ENCODE peak calls at places on chromosomes 1 and 21, in four cellular contexts. H is non-pigmented ciliary epithelial cell, J is NCI-H748 treated with DMSO at 0.1 percent for 48 hours, Q is HT1080. P is an unnamed sample.

GRCh38 chr1:36139521-36139920 is 9.8 kb downstream of the TRAPPC3 start:
- DNase-seq in H (no peak), J (no peak), Q (no peak), P (no peak)

GRCh38 chr1:58466618-58467241 is 79.8 kb downstream of the OMA1 start:
- DNase-seq in H (no peak), J (no peak), Q (no peak), P (no peak)

GRCh38 chr1:20210736-20211405 is 24.6 kb upstream of the PLA2G2C start:
- DNase-seq in H (no peak), J (no peak), Q (no peak), P (no peak)

GRCh38 chr1:150288822-150289221 is 4.8 kb upstream of the MRPS21 start:
- DNase-seq in H (no peak), J (no peak), Q (no peak), P (no peak)

GRCh38 chr1:11571906-11572616 is 82.2 kb downstream of the FBXO2 start:
- DNase-seq in H (no peak), J (no peak), Q (no peak), P (no peak)

GRCh38 chr1:17765444-17766411 is 10.6 kb downstream of the ACTL8 start:
- DNase-seq in H (peak; percentile 73), J (no peak), Q (peak; percentile 88), P (peak; percentile 27)

GRCh38 chr1:1194723-1195122 is 11.7 kb downstream of the TNFRSF18 start:
- DNase-seq in H (no peak), J (no peak), Q (no peak), P (no peak)

GRCh38 chr1:68051475-68051874 is 1.0 kb upstream of the DIRAS3 start:
- DNase-seq in H (peak; percentile 31), J (no peak), Q (no peak), P (no peak)

GRCh38 chr21:38388219-38388618 is 110.1 kb downstream of the ERG start:
- DNase-seq in H (no peak), J (no peak), Q (no peak), P (no peak)

GRCh38 chr1:30904962-30905335 is 3.6 kb downstream of the SDC3 start:
- DNase-seq in H (no peak), J (no peak), Q (no peak), P (no peak)

GRCh38 chr1:47405697-47406096 is 10.4 kb upstream of the FOXE3 start:
- DNase-seq in H (no peak), J (no peak), Q (no peak), P (no peak)

GRCh38 chr1:36161656-36162531 is 5.9 kb downstream of the MAP7D1 start:
- DNase-seq in H (no peak), J (no peak), Q (peak; percentile 83), P (no peak)

GRCh38 chr1:234724517-234725176 is 114.7 kb upstream of the IRF2BP2 start:
- DNase-seq in H (no peak), J (peak; percentile 99), Q (no peak), P (no peak)

GRCh38 chr1:206713070-206713469 is 28.4 kb downstream of the MAPKAPK2 start:
- DNase-seq in H (no peak), J (no peak), Q (no peak), P (no peak)

GRCh38 chr1:31299365-31299764 is 2.5 kb downstream of the ZCCHC17 start:
- DNase-seq in H (no peak), J (no peak), Q (no peak), P (no peak)

GRCh38 chr1:36981771-36982622 is 52.3 kb downstream of the GRIK3 start:
- DNase-seq in H (no peak), J (no peak), Q (no peak), P (no peak)

GRCh38 chr1:92901699-92902405 is 59.4 kb downstream of the DIPK1A start:
- DNase-seq in H (no peak), J (no peak), Q (peak; percentile 5), P (no peak)

GRCh38 chr1:175313672-175314225 is 121.2 kb upstream of the KIAA0040 start:
- DNase-seq in H (no peak), J (no peak), Q (peak; percentile 11), P (no peak)

GRCh38 chr1:172378109-172378755 is 42.3 kb upstream of the C1orf105 start:
- DNase-seq in H (no peak), J (no peak), Q (no peak), P (no peak)

GRCh38 chr21:31514598-31514997 is 144.9 kb upstream of the SOD1 start:
- DNase-seq in H (no peak), J (no peak), Q (no peak), P (no peak)

GRCh38 chr1:25568834-25569598 is 25.6 kb downstream of the LDLRAP1 start:
- DNase-seq in H (no peak), J (no peak), Q (peak; percentile 80), P (no peak)